ENCODE peak calls at places on chromosomes 11 and 22, in eight cellular contexts. P, X, N, F, O, S, T and R are unnamed samples.
A peak's percentile ranks its signal among the peaks of the same experiment; 100 is the strongest.

GRCh38 chr11:79026803-79027445 is 413.9 kb downstream of the TENM4 start:
- DNase-seq in P (peak; percentile 41), X (no peak), N (no peak), F (no peak), O (no peak), S (no peak), T (no peak), R (no peak)

GRCh38 chr11:97993565-97993964 is 1027.2 kb upstream of the CNTN5 start:
- DNase-seq in P (no peak), X (no peak), N (no peak), F (no peak), O (no peak), S (no peak), T (no peak), R (no peak)

GRCh38 chr22:32448980-32449379 is 15.3 kb downstream of the BPIFC start:
- DNase-seq in P (no peak), X (no peak), N (no peak), F (no peak), O (no peak), S (no peak), T (no peak), R (no peak)

GRCh38 chr22:19958083-19959042 is 16.7 kb upstream of the TXNRD2 start:
- DNase-seq in P (peak; percentile 35), X (no peak), N (no peak), F (no peak), O (no peak), S (no peak), T (no peak), R (no peak)

GRCh38 chr11:47944555-47945128 is 35.7 kb upstream of the PTPRJ start:
- DNase-seq in P (no peak), X (no peak), N (no peak), F (no peak), O (no peak), S (no peak), T (no peak), R (no peak)

GRCh38 chr11:434496-434895 is 7.3 kb downstream of the ANO9 start:
- DNase-seq in P (no peak), X (no peak), N (no peak), F (no peak), O (no peak), S (no peak), T (no peak), R (peak; percentile 69)

GRCh38 chr11:117662255-117662654 is 134.8 kb downstream of the DSCAML1 start:
- DNase-seq in P (no peak), X (peak; percentile 61), N (no peak), F (no peak), O (no peak), S (no peak), T (no peak), R (no peak)

GRCh38 chr11:61966673-61967176 is 709 bp downstream of the FTH1 start:
- DNase-seq in P (peak; percentile 58), X (peak; percentile 52), N (peak; percentile 86), F (peak; percentile 29), O (no peak), S (peak; percentile 69), T (peak; percentile 72), R (no peak)

GRCh38 chr11:109138200-109138599 is 283.8 kb upstream of the C11orf87 start:
- DNase-seq in P (peak; percentile 30), X (no peak), N (no peak), F (no peak), O (no peak), S (no peak), T (no peak), R (no peak)

GRCh38 chr11:2768471-2769408 is 68.9 kb upstream of the KCNQ1OT1 start:
- DNase-seq in P (peak; percentile 37), X (no peak), N (peak; percentile 73), F (no peak), O (no peak), S (no peak), T (no peak), R (peak; percentile 23)

GRCh38 chr11:68959465-68960298 is 21.1 kb downstream of the MRGPRD start:
- DNase-seq in P (no peak), X (peak; percentile 92), N (no peak), F (no peak), O (no peak), S (peak; percentile 15), T (no peak), R (no peak)

GRCh38 chr11:88683024-88683423 is 345.5 kb upstream of the CTSC start:
- DNase-seq in P (no peak), X (no peak), N (no peak), F (no peak), O (no peak), S (peak; percentile 76), T (peak; percentile 47), R (no peak)

GRCh38 chr11:43969543-43969942 is 27.1 kb downstream of the C11orf96 start:
- DNase-seq in P (peak; percentile 52), X (no peak), N (peak; percentile 82), F (no peak), O (no peak), S (peak; percentile 5), T (no peak), R (no peak)

GRCh38 chr11:125562430-125562829 is 6.8 kb upstream of the EI24 start:
- DNase-seq in P (no peak), X (no peak), N (no peak), F (no peak), O (no peak), S (no peak), T (no peak), R (no peak)

GRCh38 chr11:60130496-60130895 is 42.0 kb downstream of the MS4A2 start:
- DNase-seq in P (peak; percentile 3), X (peak; percentile 49), N (no peak), F (no peak), O (peak; percentile 47), S (peak; percentile 62), T (peak; percentile 69), R (no peak)

GRCh38 chr11:70186420-70186819 is 16.7 kb upstream of the FADD start:
- DNase-seq in P (no peak), X (no peak), N (no peak), F (no peak), O (no peak), S (no peak), T (no peak), R (no peak)

GRCh38 chr11:123334925-123335324 is 95.1 kb upstream of the GRAMD1B start:
- DNase-seq in P (no peak), X (no peak), N (no peak), F (no peak), O (no peak), S (no peak), T (no peak), R (no peak)

GRCh38 chr11:71988050-71988449 is 10.7 kb upstream of the IL18BP start:
- DNase-seq in P (peak; percentile 88), X (no peak), N (no peak), F (no peak), O (no peak), S (no peak), T (no peak), R (no peak)

GRCh38 chr11:124194696-124195418 is 11.7 kb downstream of the OR10D3 start:
- DNase-seq in P (peak; percentile 82), X (peak; percentile 39), N (no peak), F (peak; percentile 13), O (peak; percentile 22), S (peak; percentile 87), T (peak; percentile 72), R (no peak)

GRCh38 chr22:21917206-21917958 is 35.3 kb downstream of the PPM1F start:
- DNase-seq in P (peak; percentile 56), X (peak; percentile 48), N (no peak), F (no peak), O (no peak), S (no peak), T (no peak), R (no peak)

GRCh38 chr22:48098243-48098935 is 1335.9 kb downstream of the TBC1D22A start:
- DNase-seq in P (no peak), X (no peak), N (no peak), F (no peak), O (peak; percentile 82), S (no peak), T (no peak), R (no peak)

GRCh38 chr11:128525411-128526243 is 61.7 kb downstream of the ETS1 start:
- DNase-seq in P (no peak), X (no peak), N (no peak), F (no peak), O (no peak), S (peak; percentile 33), T (peak; percentile 60), R (no peak)

GRCh38 chr22:49881856-49882255 is 28.2 kb downstream of the ZBED4 start:
- DNase-seq in P (no peak), X (no peak), N (no peak), F (no peak), O (no peak), S (no peak), T (no peak), R (no peak)

GRCh38 chr11:19772480-19772879 is 59.8 kb downstream of the NAV2 start:
- DNase-seq in P (no peak), X (no peak), N (no peak), F (no peak), O (no peak), S (no peak), T (peak; percentile 69), R (no peak)

GRCh38 chr22:20430101-20430640 is 7.5 kb downstream of the SCARF2 start:
- DNase-seq in P (no peak), X (no peak), N (peak; percentile 86), F (no peak), O (peak; percentile 18), S (no peak), T (no peak), R (no peak)

GRCh38 chr22:44270556-44270880 is 42.2 kb downstream of the SHISAL1 start:
- DNase-seq in P (no peak), X (no peak), N (no peak), F (no peak), O (no peak), S (no peak), T (no peak), R (no peak)

GRCh38 chr22:40452730-40453487 is 82.5 kb downstream of the SGSM3 start:
- DNase-seq in P (peak; percentile 62), X (no peak), N (no peak), F (no peak), O (no peak), S (peak; percentile 31), T (no peak), R (no peak)

GRCh38 chr11:110857885-110858555 is 145.8 kb upstream of the ARHGAP20 start:
- DNase-seq in P (peak; percentile 38), X (no peak), N (no peak), F (no peak), O (no peak), S (no peak), T (no peak), R (no peak)

GRCh38 chr11:2664331-2664730 is 35.5 kb downstream of the KCNQ1OT1 start:
- DNase-seq in P (no peak), X (no peak), N (peak; percentile 75), F (no peak), O (no peak), S (no peak), T (no peak), R (no peak)

GRCh38 chr11:81496566-81496965 is 1237.1 kb downstream of the FAM181B start:
- DNase-seq in P (no peak), X (no peak), N (no peak), F (no peak), O (no peak), S (no peak), T (peak; percentile 4), R (no peak)

GRCh38 chr11:34263462-34264186 is 94.2 kb downstream of the ABTB2 start:
- DNase-seq in P (peak; percentile 75), X (no peak), N (no peak), F (no peak), O (no peak), S (peak; percentile 81), T (no peak), R (peak; percentile 84)

GRCh38 chr22:44182591-44183588 is 2.2 kb downstream of the PARVG start:
- DNase-seq in P (no peak), X (no peak), N (no peak), F (peak; percentile 23), O (peak; percentile 39), S (no peak), T (no peak), R (peak; percentile 76)